ENCODE peak calls at places on chromosomes 7 and 10, in nine cellular contexts. V is heart left ventricle; R is CD8-positive, alpha-beta memory T cell; I is lower lobe of right lung; P is mucosa of descending colon; D is endothelial cell of umbilical vein; H is kidney; A is endodermal cell; K is ovary. Z is an unnamed sample.

GRCh38 chr7:116439856-116440549 is 59.5 kb upstream of the CAV2 start:
- DNase-seq in H (no peak), R (no peak), P (no peak), K (no peak), A (no peak), I (no peak), V (no peak), D (no peak), Z (no peak)

GRCh38 chr10:35063837-35064454 is 26.2 kb downstream of the CUL2 start:
- DNase-seq in V (no peak), D (no peak), A (no peak), I (no peak), H (no peak), P (no peak), K (no peak), R (no peak), Z (no peak)

GRCh38 chr10:29725133-29725720 is 90.5 kb upstream of the SVIL start:
- DNase-seq in D (peak; percentile 52), H (no peak), I (no peak), P (no peak), A (no peak), V (peak; percentile 66), K (no peak), R (no peak), Z (no peak)

GRCh38 chr10:95397747-95398146 is 106.9 kb upstream of the PDLIM1 start:
- DNase-seq in V (no peak), H (no peak), I (no peak), D (no peak), A (no peak), P (no peak), R (no peak), K (no peak), Z (no peak)

GRCh38 chr10:49394933-49395740 is 752 bp downstream of the DRGX start:
- DNase-seq in I (no peak), P (no peak), D (no peak), A (peak; percentile 77), V (no peak), K (no peak), R (no peak), H (peak; percentile 77), Z (no peak)

GRCh38 chr7:151343516-151343915 is 1.9 kb downstream of the NUB1 start:
- DNase-seq in R (no peak), A (no peak), I (no peak), V (no peak), P (no peak), H (no peak), D (no peak), K (no peak), Z (no peak)

GRCh38 chr10:106082865-106083264 is 1081.6 kb downstream of the SORCS1 start:
- DNase-seq in D (no peak), K (no peak), A (no peak), V (no peak), P (no peak), R (no peak), H (no peak), I (no peak), Z (no peak)

GRCh38 chr10:71205468-71205867 is 6.9 kb upstream of the UNC5B start:
- DNase-seq in R (no peak), H (no peak), V (no peak), I (no peak), P (no peak), D (peak; percentile 73), K (no peak), A (no peak), Z (no peak)

GRCh38 chr7:22124906-22125305 is 179.2 kb upstream of the CDCA7L start:
- DNase-seq in D (peak; percentile 86), H (no peak), K (no peak), R (no peak), V (no peak), P (no peak), A (no peak), I (no peak), Z (no peak)

GRCh38 chr7:22125436-22125835 is 179.7 kb upstream of the CDCA7L start:
- DNase-seq in R (no peak), V (no peak), H (no peak), P (no peak), A (no peak), D (no peak), K (no peak), I (no peak), Z (no peak)

GRCh38 chr7:22121702-22122474 is 176.2 kb upstream of the CDCA7L start:
- DNase-seq in K (no peak), A (no peak), V (peak; percentile 37), H (no peak), R (no peak), I (no peak), P (no peak), D (peak; percentile 96), Z (peak; percentile 58)

GRCh38 chr7:22120391-22121053 is 174.8 kb upstream of the CDCA7L start:
- DNase-seq in A (no peak), I (no peak), R (no peak), K (no peak), P (no peak), V (no peak), H (no peak), D (no peak), Z (no peak)

DNA sequence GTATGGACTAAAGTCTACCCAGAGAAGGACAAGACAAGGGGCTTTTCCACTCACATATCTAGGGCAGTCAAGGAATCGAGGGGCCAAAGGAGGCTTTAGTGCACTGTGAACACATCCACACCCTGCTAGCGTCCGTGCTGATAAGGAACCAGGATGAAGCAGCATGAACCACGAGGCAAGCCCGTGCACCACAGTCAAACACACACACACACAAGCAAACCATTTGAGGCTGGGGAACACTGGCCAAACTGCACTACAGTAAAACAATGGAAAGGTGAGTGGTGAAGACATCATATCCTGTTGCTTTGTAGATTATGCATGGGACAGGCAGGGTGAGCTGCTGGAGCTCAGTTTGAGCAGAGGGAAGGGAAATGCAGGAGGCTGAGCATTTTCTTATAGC is 177.4 kb upstream of the CDCA7L start:
- DNase-seq in P (no peak), H (no peak), I (no peak), R (no peak), K (no peak), D (peak; percentile 81), A (no peak), V (peak; percentile 31), Z (no peak)
- H3K36me3 ChIP-seq in P (no peaks in the 10 kb centered on the region), H (peaks cover 3% of the 10 kb centered on the region), I (peaks cover 85% of the 10 kb centered on the region), R (no peaks in the 10 kb centered on the region), K (no peaks in the 10 kb centered on the region), D (no peaks in the 10 kb centered on the region), A (peaks cover 30% of the 10 kb centered on the region), V (peaks cover 5% of the 10 kb centered on the region), Z (peaks cover 2% of the 10 kb centered on the region)

GRCh38 chr10:123891147-123892011 is at the start of gene CPXM2:
- DNase-seq in H (no peak), V (peak; percentile 49), I (no peak), R (no peak), A (peak; percentile 88), K (peak; percentile 60), D (no peak), P (peak; percentile 45), Z (peak; percentile 81)

GRCh38 chr10:123888751-123889150 is 2.9 kb downstream of the CPXM2 start:
- DNase-seq in A (no peak), P (no peak), I (no peak), K (no peak), H (no peak), D (no peak), V (no peak), R (no peak), Z (no peak)

GRCh38 chr10:123889821-123890220 is 1.8 kb downstream of the CPXM2 start:
- DNase-seq in D (no peak), A (no peak), R (no peak), P (no peak), K (no peak), V (no peak), H (no peak), I (no peak), Z (no peak)

GRCh38 chr10:123890761-123891146 is 853 bp downstream of the CPXM2 start:
- DNase-seq in K (no peak), V (no peak), P (no peak), A (no peak), H (no peak), I (no peak), D (no peak), R (no peak), Z (no peak)

GRCh38 chr10:123890246-123890645 is 1.4 kb downstream of the CPXM2 start:
- DNase-seq in D (no peak), A (no peak), I (no peak), H (no peak), V (no peak), P (no peak), K (no peak), R (no peak), Z (no peak)
- H3K9me3 ChIP-seq in D (no peaks in the 10 kb centered on the region), A (no peaks in the 10 kb centered on the region), I (no peaks in the 10 kb centered on the region), H (no peaks in the 10 kb centered on the region), V (no peaks in the 10 kb centered on the region), P (no peaks in the 10 kb centered on the region), K (no peaks in the 10 kb centered on the region), R (no peaks in the 10 kb centered on the region), Z (no peaks in the 10 kb centered on the region)

GRCh38 chr7:73518470-73518869 is 3.6 kb downstream of the BAZ1B start:
- DNase-seq in P (no peak), V (no peak), D (no peak), H (no peak), A (no peak), I (peak; percentile 13), R (no peak), K (no peak), Z (peak; percentile 19)

GRCh38 chr7:73519867-73520672 is 2.0 kb downstream of the BAZ1B start:
- DNase-seq in P (peak; percentile 35), V (no peak), K (peak; percentile 32), I (peak; percentile 37), H (no peak), D (no peak), A (no peak), R (peak; percentile 8), Z (no peak)

GRCh38 chr7:73515184-73515583 is 6.9 kb downstream of the BAZ1B start:
- DNase-seq in I (no peak), V (no peak), R (no peak), A (no peak), K (no peak), D (no peak), H (no peak), P (no peak), Z (no peak)

GRCh38 chr7:73520673-73521635 is 1.1 kb downstream of the BAZ1B start:
- DNase-seq in P (no peak), A (no peak), D (peak; percentile 40), I (peak; percentile 42), K (no peak), V (no peak), H (no peak), R (no peak), Z (no peak)

DNA sequence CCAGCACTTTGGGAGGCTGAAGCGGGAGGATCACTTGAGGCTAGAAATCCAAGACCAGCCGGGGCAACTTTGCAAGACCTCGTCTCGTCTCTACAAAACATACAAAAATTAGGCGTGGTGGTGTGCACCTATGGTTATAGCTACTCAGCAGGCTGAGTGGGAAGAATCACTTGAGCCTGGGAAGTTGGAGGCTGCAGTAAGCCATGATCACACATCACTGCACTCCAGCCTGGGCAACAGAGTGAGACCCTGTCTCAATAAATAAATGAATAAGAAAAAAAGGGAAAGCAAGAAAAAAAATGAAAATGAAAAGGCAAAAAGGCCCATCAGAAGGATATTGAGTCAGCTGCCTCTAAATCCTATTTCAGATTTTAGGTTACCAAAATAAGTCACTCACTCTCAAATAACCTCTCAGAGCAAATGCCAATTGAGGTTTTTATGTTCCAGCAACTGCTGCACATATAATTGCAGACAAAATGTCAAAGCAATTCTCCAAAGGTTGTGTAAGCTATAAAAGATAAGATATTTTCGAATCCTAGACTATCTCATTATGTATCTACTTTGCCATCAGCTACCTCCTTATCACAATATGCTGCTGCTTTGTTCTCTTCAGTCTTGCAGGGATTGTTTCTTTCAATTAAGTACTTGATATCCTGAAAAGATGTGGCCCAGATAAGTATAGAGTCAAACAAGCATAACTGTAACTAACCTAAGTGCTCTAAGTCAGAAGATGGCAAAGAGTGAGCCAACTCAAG is 4.7 kb downstream of the BAZ1B start:
- DNase-seq in K (no peak), R (no peak), H (no peak), D (no peak), V (no peak), I (no peak), P (no peak), A (no peak), Z (no peak)
- H3K36me3 ChIP-seq in K (no peaks in the 10 kb centered on the region), R (peaks cover 3% of the 10 kb centered on the region), H (peaks cover 6% of the 10 kb centered on the region), D (peaks cover 6% of the 10 kb centered on the region), V (peaks cover 8% of the 10 kb centered on the region), I (peaks cover 53% of the 10 kb centered on the region), P (no peaks in the 10 kb centered on the region), A (peaks cover 64% of the 10 kb centered on the region), Z (peaks cover 1% of the 10 kb centered on the region)

GRCh38 chr10:37448161-37448560 is 322.8 kb downstream of the ANKRD30A start:
- DNase-seq in K (no peak), H (no peak), A (no peak), D (no peak), P (no peak), R (no peak), I (no peak), V (no peak), Z (no peak)
- H3K9me3 ChIP-seq in K (no peaks in the 10 kb centered on the region), H (no peaks in the 10 kb centered on the region), A (peaks cover 76% of the 10 kb centered on the region), D (peaks cover 3% of the 10 kb centered on the region), P (peaks cover 45% of the 10 kb centered on the region), R (no peaks in the 10 kb centered on the region), I (peaks cover 2% of the 10 kb centered on the region), V (peaks cover 4% of the 10 kb centered on the region), Z (no peaks in the 10 kb centered on the region)